ENCODE peak calls at places on chromosomes 6 and 20, in seven cellular contexts. J is suprapubic skin; H is heart right ventricle; P is stimulated activated CD8-positive, alpha-beta memory T cell treated with anti-CD3 and anti-CD28 coated beads, Interleukin-15, amount 100 ng/mL, for 24 hours; E is left lung; M is CD8-positive, alpha-beta memory T cell; D is A549. B is an unnamed sample.

GRCh38 chr6:36787210-36787609 is 52.0 kb downstream of the CPNE5 start:
- DNase-seq in H (no peak), M (no peak), J (no peak), P (no peak), E (no peak), D (no peak), B (no peak)

GRCh38 chr20:36173451-36173933 is 19.0 kb downstream of the EPB41L1 start:
- DNase-seq in M (no peak), D (no peak), J (no peak), H (no peak), E (peak; percentile 13), P (no peak), B (peak; percentile 78)

GRCh38 chr6:29035951-29036350 is 9.0 kb downstream of the OR2W1 start:
- DNase-seq in M (no peak), P (no peak), D (no peak), J (no peak), H (no peak), E (peak; percentile 68), B (no peak)

GRCh38 chr6:13712485-13712990 is 903 bp upstream of the RANBP9 start:
- DNase-seq in M (no peak), E (no peak), P (no peak), J (no peak), H (no peak), D (no peak), B (no peak)

GRCh38 chr6:8195714-8196104 is 93.4 kb upstream of the EEF1E1 start:
- DNase-seq in J (no peak), M (no peak), P (no peak), D (no peak), E (no peak), H (no peak), B (no peak)

GRCh38 chr20:41649489-41649888 is 31.3 kb upstream of the CHD6 start:
- DNase-seq in J (no peak), M (no peak), D (no peak), P (no peak), H (no peak), E (no peak), B (peak; percentile 20)

GRCh38 chr6:73369563-73369962 is at the start of gene OOEP:
- DNase-seq in H (no peak), J (no peak), M (no peak), E (peak; percentile 81), D (no peak), P (no peak), B (no peak)

GRCh38 chr6:137878810-137879285 is 11.8 kb downstream of the TNFAIP3 start:
- DNase-seq in M (no peak), P (no peak), D (no peak), H (peak; percentile 78), E (no peak), J (peak; percentile 86), B (no peak)

GRCh38 chr6:74853991-74854390 is 351.9 kb downstream of the COL12A1 start:
- DNase-seq in M (no peak), P (no peak), J (no peak), D (no peak), H (no peak), E (no peak), B (no peak)

GRCh38 chr20:45910670-45911485 is 1.1 kb downstream of the PLTP start:
- DNase-seq in E (peak; percentile 96), D (peak; percentile 87), M (peak; percentile 88), H (peak; percentile 95), P (peak; percentile 92), J (peak; percentile 99), B (peak; percentile 98)

GRCh38 chr20:62434098-62434497 is 6.8 kb upstream of the RBBP8NL start:
- DNase-seq in P (no peak), H (peak; percentile 39), D (no peak), J (no peak), M (no peak), E (no peak), B (no peak)

GRCh38 chr6:35906499-35906846 is 14.4 kb downstream of the SRPK1 start:
- DNase-seq in D (no peak), H (no peak), E (no peak), J (no peak), M (no peak), P (no peak), B (no peak)

GRCh38 chr6:150002710-150003109 is 22.6 kb downstream of the RAET1L start:
- DNase-seq in P (no peak), H (no peak), D (no peak), E (no peak), M (no peak), J (no peak), B (no peak)

B was measured in hepatocyte.